ENCODE peak calls at places on chromosome 22, in ten cellular contexts. W, I, Q, H, A, U, V, S, G and C are unnamed samples. For H3K9me3, the result is how much of the 10 kb centered on the place peaks cover.

GRCh38 chr22:17767236-17768065 is 6.8 kb downstream of the BID start:
- DNase-seq in G (no peak), H (no peak), A (no peak), I (no peak), W (no peak), S (no peak), Q (no peak), U (no peak), V (no peak), C (no peak)

GRCh38 chr22:29821790-29822130 is 16.3 kb downstream of the ASCC2 start:
- DNase-seq in V (no peak), U (no peak), A (no peak), G (no peak), Q (no peak), I (no peak), H (no peak), W (no peak), S (no peak), C (no peak)

GRCh38 chr22:27775698-27776409 is 25.7 kb downstream of the MN1 start:
- DNase-seq in U (no peak), V (no peak), I (no peak), W (no peak), A (no peak), H (no peak), S (peak), G (no peak), Q (no peak), C (no peak)

GRCh38 chr22:37330200-37331033 is 48.1 kb downstream of the CYTH4 start:
- DNase-seq in U (no peak), G (peak), I (no peak), W (no peak), V (peak), H (no peak), Q (no peak), S (peak), A (peak), C (peak)

GRCh38 chr22:39655736-39656285 is 85.3 kb downstream of the CACNA1I start:
- DNase-seq in V (no peak), A (no peak), G (no peak), W (no peak), H (no peak), I (no peak), Q (no peak), S (no peak), U (no peak), C (no peak)

GRCh38 chr22:22244337-22245250 is at the start of gene VPREB1:
- DNase-seq in V (no peak), U (no peak), S (no peak), G (no peak), Q (peak), A (no peak), W (no peak), H (no peak), I (no peak), C (no peak)

GRCh38 chr22:41831828-41832552 is 915 bp upstream of the SREBF2 start:
- DNase-seq in S (no peak), W (no peak), V (no peak), Q (no peak), U (no peak), A (no peak), G (peak), H (no peak), I (no peak), C (no peak)

GRCh38 chr22:42895087-42895486 is 38.0 kb upstream of the ARFGAP3 start:
- DNase-seq in I (no peak), V (no peak), G (no peak), H (no peak), Q (no peak), A (no peak), S (no peak), U (no peak), W (no peak), C (no peak)

GRCh38 chr22:36366291-36366708 is 21.5 kb downstream of the MYH9 start:
- DNase-seq in S (no peak), H (no peak), A (no peak), U (no peak), G (peak), V (no peak), I (no peak), W (no peak), Q (peak), C (no peak)

GRCh38 chr22:31081963-31082605 is 966 bp downstream of the SMTN start:
- DNase-seq in H (no peak), S (no peak), A (no peak), W (no peak), G (peak), I (no peak), Q (no peak), V (no peak), U (no peak), C (no peak)

GRCh38 chr22:35330258-35330861 is 30.7 kb downstream of the TOM1 start:
- DNase-seq in W (peak), V (peak), G (peak), U (peak), Q (peak), I (peak), S (no peak), A (peak), H (peak), C (peak)

GRCh38 chr22:49449377-49449776 is 378.3 kb downstream of the BRD1 start:
- DNase-seq in S (no peak), A (no peak), W (no peak), V (no peak), U (no peak), H (no peak), Q (no peak), G (no peak), I (no peak), C (no peak)
- H3K9me3 ChIP-seq in S (under half), A (half or more), W (under half), V (under half), U (under half), H (under half), Q (under half), G (half or more), I (under half), C (under half)

GRCh38 chr22:45503816-45504702 is 1.4 kb downstream of the FBLN1 start:
- DNase-seq in G (peak), I (no peak), S (peak), V (no peak), W (no peak), U (no peak), A (no peak), Q (peak), H (no peak), C (no peak)

GRCh38 chr22:45504703-45505341 is 2.1 kb downstream of the FBLN1 start:
- DNase-seq in S (peak), H (no peak), U (peak), G (peak), V (no peak), I (no peak), W (peak), A (no peak), Q (peak), C (no peak)

GRCh38 chr22:45499746-45500145 is 2.9 kb upstream of the FBLN1 start:
- DNase-seq in A (no peak), Q (peak), V (no peak), H (no peak), S (no peak), G (no peak), W (no peak), I (no peak), U (peak), C (peak)

GRCh38 chr22:45503071-45503815 is 560 bp downstream of the FBLN1 start:
- DNase-seq in S (peak), V (no peak), I (no peak), G (no peak), Q (peak), H (no peak), A (no peak), U (no peak), W (no peak), C (no peak)

DNA sequence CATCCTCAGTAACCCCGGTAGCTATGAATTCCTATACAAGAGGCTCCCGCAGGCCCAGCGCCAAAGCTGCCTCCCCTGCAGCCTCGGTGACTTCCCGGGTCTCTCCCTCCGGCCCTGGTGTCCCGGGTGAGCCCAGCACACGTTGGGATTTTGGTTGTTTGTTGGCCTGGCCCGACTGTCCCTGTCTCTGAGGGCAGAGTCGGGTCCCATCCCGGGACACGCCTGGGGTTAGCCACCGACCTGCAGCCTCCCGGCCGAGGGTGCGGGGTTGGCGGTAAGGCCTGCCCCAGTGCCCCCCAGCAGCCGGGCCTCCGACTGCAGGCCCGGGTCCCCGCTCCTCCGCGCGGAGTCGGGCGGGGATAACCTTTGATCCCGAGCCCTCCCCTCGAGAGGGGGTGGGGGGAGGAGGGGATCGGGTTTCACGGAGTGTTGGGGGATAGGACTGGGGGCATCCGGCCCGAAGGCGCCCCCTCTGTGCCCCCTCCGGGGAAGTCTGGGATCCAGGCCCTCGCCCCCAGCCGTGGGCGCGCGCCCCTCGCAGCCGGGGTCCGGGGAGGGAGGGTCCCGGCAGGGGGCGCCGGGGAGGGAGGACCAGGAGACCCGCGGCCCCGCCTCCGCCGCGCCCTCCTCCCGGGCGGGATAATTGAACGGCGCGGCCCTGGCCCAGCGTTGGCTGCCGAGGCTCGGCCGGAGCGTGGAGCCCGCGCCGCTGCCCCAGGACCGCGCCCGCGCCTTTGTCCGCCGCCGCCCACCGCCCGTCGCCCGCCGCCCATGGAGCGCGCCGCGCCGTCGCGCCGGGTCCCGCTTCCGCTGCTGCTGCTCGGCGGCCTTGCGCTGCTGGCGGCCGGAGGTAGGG is at the start of gene FBLN1:
- DNase-seq in H (no peak), S (peak), G (no peak), V (no peak), Q (peak), U (peak), I (no peak), A (no peak), W (peak), C (no peak)
- TF ChIP-seq CTCF in H (no peak), S (peak), G (peak), V (no peak), Q (no peak), U (no peak), I (no peak), A (peak), W (no peak), C (no peak)

GRCh38 chr22:45034156-45034555 is 24.4 kb upstream of the PHF21B start:
- DNase-seq in Q (no peak), S (no peak), W (no peak), A (no peak), G (no peak), I (no peak), H (no peak), V (no peak), U (no peak), C (no peak)

GRCh38 chr22:45033136-45033535 is 23.3 kb upstream of the PHF21B start:
- DNase-seq in V (no peak), I (no peak), Q (no peak), S (no peak), H (no peak), G (no peak), U (no peak), A (no peak), W (no peak), C (no peak)

GRCh38 chr22:45031629-45032403 is 22.0 kb upstream of the PHF21B start:
- DNase-seq in A (no peak), Q (no peak), H (no peak), V (no peak), S (no peak), W (no peak), U (no peak), G (no peak), I (no peak), C (no peak)

GRCh38 chr22:45036154-45036553 is 26.3 kb upstream of the PHF21B start:
- DNase-seq in A (no peak), V (peak), W (no peak), H (no peak), G (peak), S (no peak), I (no peak), U (peak), Q (no peak), C (no peak)

DNA sequence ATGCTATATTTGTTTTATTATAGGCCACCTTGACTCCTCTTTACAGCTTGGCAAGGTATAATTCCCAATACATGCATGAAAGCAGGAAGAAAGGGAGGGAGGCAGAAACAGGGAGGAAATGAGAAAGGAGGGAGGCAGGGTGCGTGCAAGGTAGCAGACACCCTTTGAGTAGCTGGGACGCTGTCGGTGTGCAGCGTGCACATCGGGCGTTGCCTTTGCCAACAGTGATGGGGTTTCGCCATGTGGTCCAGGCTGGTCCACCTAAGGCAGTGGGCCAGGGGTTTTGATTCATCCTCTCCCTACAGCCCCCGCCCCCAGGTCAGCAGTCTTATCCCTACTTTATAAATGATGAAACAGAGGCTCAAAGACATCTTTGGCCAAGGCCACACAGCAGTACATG is 25.0 kb upstream of the PHF21B start:
- DNase-seq in H (no peak), S (no peak), U (no peak), I (no peak), A (no peak), W (no peak), G (no peak), Q (no peak), V (no peak), C (no peak)
- H3K9me3 ChIP-seq in H (under half), S (under half), U (under half), I (under half), A (under half), W (under half), G (under half), Q (under half), V (under half), C (under half)

GRCh38 chr22:26679003-26679629 is 21.7 kb downstream of the MIAT start:
- DNase-seq in G (peak), H (peak), V (peak), A (peak), I (peak), U (peak), Q (peak), W (peak), S (peak), C (peak)
- TF ChIP-seq CTCF in G (peak), H (peak), V (peak), A (peak), I (peak), U (peak), Q (peak), W (peak), S (peak), C (peak)

DNA sequence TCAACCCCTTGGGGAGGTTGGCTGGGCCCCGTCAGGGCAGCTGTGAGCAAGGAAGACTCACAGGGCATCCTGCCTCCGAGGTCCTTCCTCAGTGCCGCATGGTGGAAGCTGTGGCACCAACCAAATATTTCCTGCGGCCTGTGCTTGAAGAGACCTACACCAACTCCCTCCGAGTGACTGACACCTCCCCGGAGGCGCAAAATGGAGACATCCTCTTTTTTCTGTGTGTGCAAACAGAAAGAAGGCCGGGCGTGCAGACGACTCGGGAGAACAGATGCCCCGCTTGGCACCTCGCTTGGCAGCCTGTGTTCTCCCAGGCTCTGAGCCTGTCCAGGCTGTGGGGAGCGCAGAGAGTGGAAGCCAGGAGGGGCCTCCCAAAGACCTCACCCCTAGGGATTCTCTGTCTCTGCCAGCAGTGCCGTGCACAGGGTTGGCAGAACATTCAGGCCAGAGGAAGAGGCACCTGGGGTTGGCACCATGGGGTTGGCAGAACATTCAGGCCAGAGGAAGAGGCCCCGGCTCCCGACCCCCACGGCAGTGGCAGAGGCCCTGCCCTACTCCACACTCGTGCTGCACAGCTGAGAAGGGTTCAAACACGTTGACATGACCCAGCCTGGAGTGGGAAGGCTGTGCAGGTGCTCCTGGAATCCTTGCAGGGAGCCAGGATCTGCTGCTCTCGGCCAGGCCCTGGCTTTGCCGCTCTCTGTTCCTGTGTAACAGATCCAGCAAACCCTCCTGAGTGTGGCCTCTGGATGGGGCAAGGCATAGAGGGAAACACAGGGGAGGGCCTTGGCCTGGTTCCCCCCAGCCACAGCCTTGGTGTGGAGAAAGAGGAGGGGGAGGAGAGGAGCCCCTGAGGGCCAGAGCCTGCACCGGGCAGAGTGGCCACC is 805.5 kb downstream of the BRD1 start:
- DNase-seq in H (no peak), I (no peak), V (no peak), Q (peak), S (no peak), U (peak), G (no peak), W (no peak), A (no peak), C (no peak)
- H3K9me3 ChIP-seq in H (under half), I (under half), V (under half), Q (under half), S (under half), U (under half), G (half or more), W (under half), A (half or more), C (under half)